ENCODE peak calls at places on chromosomes 7 and 10, in five cellular contexts. N is H1, O is K562, Q is HepG2, M is GM12878. J is an unnamed sample.

GRCh38 chr7:2965745-2966270 is 77.9 kb downstream of the CARD11 start:
- DNase-seq in N (no peak), O (no peak), Q (no peak), M (no peak), J (no peak)

GRCh38 chr10:87765666-87766376 is 52.2 kb downstream of the ATAD1 start:
- DNase-seq in N (no peak), O (no peak), Q (no peak), M (no peak), J (no peak)

GRCh38 chr7:130882396-130882795 is 148.4 kb upstream of the KLF14 start:
- DNase-seq in N (peak), O (no peak), Q (no peak), M (no peak), J (no peak)

GRCh38 chr7:5360451-5360850 is 63.2 kb downstream of the TNRC18 start:
- DNase-seq in N (no peak), O (no peak), Q (no peak), M (no peak), J (no peak)

GRCh38 chr10:60914676-60915075 is 29.3 kb downstream of the RHOBTB1 start:
- DNase-seq in N (no peak), O (no peak), Q (no peak), M (no peak), J (no peak)

GRCh38 chr10:133159950-133160812 is at the start of gene KNDC1:
- DNase-seq in N (no peak), O (peak), Q (no peak), M (no peak), J (peak)

GRCh38 chr10:7611909-7612308 is 54.9 kb downstream of the ITIH5 start:
- DNase-seq in N (no peak), O (no peak), Q (no peak), M (no peak), J (no peak)

GRCh38 chr10:102413806-102414561 is 4.6 kb downstream of the PSD start:
- DNase-seq in N (no peak), O (no peak), Q (no peak), M (no peak), J (no peak)

GRCh38 chr10:76717141-76717540 is 920.5 kb downstream of the KCNMA1 start:
- DNase-seq in N (no peak), O (no peak), Q (no peak), M (no peak), J (no peak)

GRCh38 chr10:109619914-109620313 is 303.4 kb downstream of the XPNPEP1 start:
- DNase-seq in N (no peak), O (no peak), Q (no peak), M (no peak), J (no peak)

GRCh38 chr10:36676321-36677169 is 448.9 kb upstream of the ANKRD30A start:
- DNase-seq in N (no peak), O (no peak), Q (no peak), M (no peak), J (no peak)

GRCh38 chr7:130008941-130009847 is 42.0 kb downstream of the ZC3HC1 start:
- DNase-seq in N (no peak), O (no peak), Q (peak), M (no peak), J (no peak)

GRCh38 chr7:37853468-37853867 is 5.1 kb downstream of the NME8 start:
- DNase-seq in N (no peak), O (peak), Q (peak), M (no peak), J (peak)

GRCh38 chr10:5560142-5560843 is 35.5 kb downstream of the CALML3 start:
- DNase-seq in N (no peak), O (peak), Q (no peak), M (no peak), J (no peak)

GRCh38 chr10:129966831-129967578 is 2.9 kb upstream of the EBF3 start:
- DNase-seq in N (peak), O (no peak), Q (no peak), M (no peak), J (peak)

GRCh38 chr7:39700932-39701331 is 77.6 kb downstream of the RALA start:
- DNase-seq in N (no peak), O (no peak), Q (no peak), M (no peak), J (no peak)

GRCh38 chr7:133652547-133652946 is 399.7 kb downstream of the EXOC4 start:
- DNase-seq in N (no peak), O (no peak), Q (no peak), M (no peak), J (no peak)

GRCh38 chr7:127396184-127396583 is 3.7 kb upstream of the ZNF800 start:
- DNase-seq in N (no peak), O (peak), Q (no peak), M (no peak), J (peak)

GRCh38 chr10:1057106-1057657 is 997 bp downstream of the WDR37 start:
- DNase-seq in N (no peak), O (no peak), Q (no peak), M (no peak), J (peak)

DNA sequence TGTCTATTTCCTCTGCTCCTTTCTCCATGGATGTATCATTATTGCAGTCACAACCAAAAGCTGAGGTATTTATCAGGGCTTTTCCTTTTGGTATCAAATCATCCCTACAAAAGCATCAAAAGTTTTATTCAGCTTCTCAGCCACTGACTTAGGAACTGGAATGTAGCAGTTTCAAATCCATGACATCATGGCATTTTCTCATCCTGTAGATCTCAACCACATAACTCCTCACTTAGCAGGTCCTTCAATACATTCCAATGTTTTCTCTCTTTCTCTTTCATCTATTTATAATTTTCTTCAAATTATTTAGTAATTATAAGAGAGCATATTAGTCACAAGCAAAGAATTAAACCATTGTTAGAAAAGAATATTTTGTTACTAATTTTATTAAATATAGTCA is 537.4 kb upstream of the SORCS1 start:
- DNase-seq in N (no peak), O (no peak), Q (no peak), M (no peak), J (no peak)
- H3K27ac ChIP-seq in N (no peak), O (no peak), Q (no peak), M (no peak), J (no peak)

DNA sequence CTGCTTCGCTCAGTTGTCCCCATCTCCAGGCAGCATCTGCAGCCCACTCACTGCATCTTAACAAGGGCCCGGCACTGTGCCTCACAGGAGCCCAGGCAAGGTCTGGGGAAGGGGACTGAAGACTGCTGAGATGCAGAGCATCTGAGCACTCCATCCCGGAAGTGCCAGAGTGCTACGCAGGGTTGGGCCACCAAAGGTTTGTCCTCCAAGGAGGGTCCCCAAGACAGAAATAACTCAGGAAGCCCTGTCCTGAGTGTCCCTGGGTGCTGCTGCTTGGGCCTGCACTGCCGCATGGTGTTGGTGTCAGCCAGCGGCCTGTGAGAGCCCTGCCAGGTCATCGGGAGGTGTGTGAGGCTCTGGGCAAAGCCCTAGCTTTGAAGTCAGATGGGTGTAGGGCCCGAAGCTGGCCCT is 288.2 kb upstream of the ZMIZ1 start:
- DNase-seq in N (no peak), O (no peak), Q (no peak), M (no peak), J (no peak)
- TF ChIP-seq EZH2 in N (no peak), O (no peak), Q (no peak), M (no peak), J (no peak)

GRCh38 chr7:20062932-20063331 is 154.3 kb downstream of the MACC1 start:
- DNase-seq in N (no peak), O (no peak), Q (no peak), M (no peak), J (no peak)

GRCh38 chr7:20064974-20065862 is 152.0 kb downstream of the MACC1 start:
- DNase-seq in N (no peak), O (no peak), Q (no peak), M (peak), J (no peak)

GRCh38 chr7:20063645-20064044 is 153.5 kb downstream of the MACC1 start:
- DNase-seq in N (no peak), O (no peak), Q (no peak), M (no peak), J (no peak)

GRCh38 chr7:20064181-20064970 is 152.8 kb downstream of the MACC1 start:
- DNase-seq in N (no peak), O (no peak), Q (no peak), M (no peak), J (no peak)
- TF ChIP-seq CREB1 in N (no peak), O (no peak), Q (no peak), M (no peak), J (no peak)

GRCh38 chr7:92670204-92670851 is 80.1 kb upstream of the FAM133B start:
- DNase-seq in N (no peak), O (no peak), Q (no peak), M (no peak), J (no peak)

GRCh38 chr7:92669616-92670153 is 79.5 kb upstream of the FAM133B start:
- DNase-seq in N (no peak), O (no peak), Q (no peak), M (no peak), J (no peak)

GRCh38 chr7:92668564-92668963 is 78.4 kb upstream of the FAM133B start:
- DNase-seq in N (no peak), O (no peak), Q (no peak), M (no peak), J (no peak)

GRCh38 chr7:92665926-92666325 is 75.7 kb upstream of the FAM133B start:
- DNase-seq in N (no peak), O (no peak), Q (no peak), M (no peak), J (no peak)

GRCh38 chr7:92667816-92668540 is 77.8 kb upstream of the FAM133B start:
- DNase-seq in N (no peak), O (no peak), Q (no peak), M (no peak), J (no peak)
- H3K27ac ChIP-seq in N (no peak), O (no peak), Q (no peak), M (no peak), J (no peak)

GRCh38 chr7:20778063-20778721 is 8.5 kb downstream of the SP8 start:
- DNase-seq in N (peak), O (no peak), Q (no peak), M (no peak), J (peak)

GRCh38 chr7:20779041-20779440 is 7.6 kb downstream of the SP8 start:
- DNase-seq in N (no peak), O (no peak), Q (no peak), M (no peak), J (no peak)

GRCh38 chr7:20777377-20778062 is 9.2 kb downstream of the SP8 start:
- DNase-seq in N (peak), O (no peak), Q (no peak), M (no peak), J (peak)

GRCh38 chr7:20776942-20777341 is 9.7 kb downstream of the SP8 start:
- DNase-seq in N (peak), O (no peak), Q (no peak), M (no peak), J (peak)

DNA sequence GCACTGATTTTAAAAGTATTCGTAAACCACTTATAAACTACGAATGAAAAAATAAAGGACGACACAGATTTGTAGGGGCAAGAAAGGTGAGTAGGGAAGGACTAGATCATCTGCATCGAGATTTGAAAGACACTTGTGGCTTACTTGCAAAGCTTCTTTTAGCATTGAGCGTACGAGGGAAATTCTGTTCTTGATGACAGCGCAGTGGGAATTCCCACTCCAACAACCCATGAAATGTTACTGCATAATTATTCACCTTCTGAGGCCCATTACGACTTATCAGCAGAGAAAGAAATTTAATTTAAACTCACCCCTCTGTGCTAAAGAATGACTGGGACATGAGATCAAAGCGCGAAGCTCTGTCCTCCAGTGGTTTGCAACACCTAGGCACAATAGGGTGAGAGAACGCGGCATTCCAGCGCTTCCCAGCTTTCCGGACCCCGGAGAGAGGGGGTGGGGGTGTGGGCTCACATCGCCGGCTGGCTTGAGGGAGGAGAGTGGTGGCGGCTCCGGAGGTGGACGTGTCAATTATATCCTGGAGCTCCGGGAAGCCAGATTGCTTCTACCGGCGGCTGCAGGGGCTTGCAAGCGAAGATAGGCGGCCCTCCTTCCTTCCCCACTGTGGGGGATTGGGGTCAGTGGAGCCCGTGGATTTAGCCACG is 10.3 kb downstream of the SP8 start:
- DNase-seq in N (peak), O (no peak), Q (no peak), M (no peak), J (peak)
- TF ChIP-seq EZH2 in N (peak), O (no peak), Q (no peak), M (no peak), J (no peak)

DNA sequence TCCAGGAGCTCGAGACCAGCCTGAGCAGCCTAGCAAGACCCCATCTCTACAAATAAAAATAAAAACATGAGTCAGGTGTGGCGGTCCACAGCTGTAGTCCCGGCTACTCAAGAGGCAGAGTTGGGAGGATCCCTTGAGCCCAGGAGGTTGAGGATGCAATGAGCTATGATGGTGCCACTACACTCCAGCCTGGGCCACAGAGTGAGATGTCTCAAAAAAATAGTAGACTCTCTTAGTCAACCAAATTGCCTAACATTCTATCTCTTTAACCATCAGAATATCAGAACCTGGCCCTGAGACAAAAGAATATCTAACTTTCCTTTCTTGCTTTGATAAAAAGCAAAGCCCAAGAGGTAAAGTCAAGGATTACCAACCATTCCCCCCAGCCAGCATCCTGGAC is 35.0 kb upstream of the CUX1 start:
- DNase-seq in N (no peak), O (no peak), Q (no peak), M (no peak), J (no peak)
- TF ChIP-seq CREB1 in N (no peak), O (no peak), Q (no peak), M (no peak), J (no peak)

GRCh38 chr10:43673471-43673870 is 24.8 kb upstream of the ZNF32 start:
- DNase-seq in N (no peak), O (no peak), Q (no peak), M (no peak), J (no peak)
- H3K27ac ChIP-seq in N (no peak), O (no peak), Q (no peak), M (no peak), J (no peak)

DNA sequence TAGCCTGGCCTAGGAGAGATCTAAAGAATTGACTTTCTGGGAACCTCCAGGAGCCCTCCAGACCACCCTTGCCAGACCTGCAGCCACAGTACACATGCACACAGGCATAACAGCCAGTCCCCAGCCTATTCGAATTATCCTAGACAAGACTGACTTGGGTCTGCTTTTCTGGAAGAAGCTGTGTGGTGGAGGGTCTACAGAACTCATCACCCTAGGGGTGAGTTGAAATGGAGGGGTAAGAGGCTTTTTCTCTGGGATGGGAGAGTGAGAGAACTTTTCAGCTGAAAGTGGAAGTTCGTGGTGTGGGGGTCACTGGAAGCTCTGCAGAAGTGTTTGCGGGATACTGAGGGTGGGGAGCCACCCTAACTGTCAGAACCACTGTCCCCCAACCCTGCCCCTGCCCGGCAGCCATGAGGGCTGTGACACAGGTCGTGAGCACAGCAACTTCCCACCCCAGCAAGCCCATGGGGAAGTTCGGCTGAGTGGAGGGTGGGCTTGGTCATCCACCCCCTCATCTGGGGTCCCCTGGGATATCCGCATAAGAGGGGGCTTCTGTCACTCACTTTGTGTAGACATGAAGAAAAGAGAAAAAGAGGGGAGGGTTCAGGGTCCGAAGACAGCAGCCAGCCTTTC is 7.8 kb downstream of the TLX1 start:
- DNase-seq in N (no peak), O (no peak), Q (no peak), M (no peak), J (no peak)
- TF ChIP-seq EZH2 in N (peak), O (no peak), Q (no peak), M (no peak), J (peak)

J was measured in GM23338.